ENCODE peak calls at places on chromosome 15, in nine cellular contexts. C, T, R, W, M, A, X, S and V are unnamed samples.

GRCh38 chr15:41798607-41799487 is 24.6 kb downstream of the MAPKBP1 start:
- DNase-seq in C (no peak), T (no peak), R (no peak), W (no peak), M (no peak), A (no peak), X (no peak), S (no peak), V (no peak)

GRCh38 chr15:38610748-38611147 is 46.1 kb upstream of the RASGRP1 start:
- DNase-seq in C (no peak), T (no peak), R (no peak), W (no peak), M (peak), A (no peak), X (no peak), S (no peak), V (no peak)

GRCh38 chr15:100250166-100250800 is 91.5 kb downstream of the ADAMTS17 start:
- DNase-seq in C (no peak), T (no peak), R (no peak), W (no peak), M (no peak), A (no peak), X (no peak), S (no peak), V (peak)

GRCh38 chr15:57297163-57297593 is 79.1 kb upstream of the CGNL1 start:
- DNase-seq in C (no peak), T (peak), R (no peak), W (peak), M (no peak), A (no peak), X (peak), S (no peak), V (no peak)

GRCh38 chr15:84944311-84944710 is 37.3 kb upstream of the PDE8A start:
- DNase-seq in C (no peak), T (no peak), R (no peak), W (no peak), M (no peak), A (no peak), X (no peak), S (no peak), V (no peak)

GRCh38 chr15:100905855-100906254 is 13.3 kb upstream of the LRRK1 start:
- DNase-seq in C (no peak), T (no peak), R (no peak), W (no peak), M (no peak), A (no peak), X (no peak), S (no peak), V (no peak)

GRCh38 chr15:57440799-57441198 is 64.5 kb downstream of the CGNL1 start:
- DNase-seq in C (no peak), T (no peak), R (no peak), W (no peak), M (no peak), A (no peak), X (no peak), S (no peak), V (no peak)

GRCh38 chr15:68103603-68104002 is 49.5 kb downstream of the PIAS1 start:
- DNase-seq in C (no peak), T (no peak), R (no peak), W (no peak), M (no peak), A (no peak), X (no peak), S (no peak), V (no peak)

GRCh38 chr15:31145271-31145911 is 43.9 kb upstream of the TRPM1 start:
- DNase-seq in C (no peak), T (no peak), R (no peak), W (no peak), M (no peak), A (no peak), X (no peak), S (peak), V (no peak)

GRCh38 chr15:92832992-92833438 is 67.1 kb upstream of the CHD2 start:
- DNase-seq in C (no peak), T (peak), R (no peak), W (no peak), M (no peak), A (no peak), X (no peak), S (no peak), V (no peak)

GRCh38 chr15:60381148-60381788 is 16.5 kb downstream of the ANXA2 start:
- DNase-seq in C (no peak), T (no peak), R (no peak), W (no peak), M (no peak), A (no peak), X (no peak), S (no peak), V (no peak)

GRCh38 chr15:63370764-63371163 is 10.9 kb downstream of the CA12 start:
- DNase-seq in C (no peak), T (no peak), R (no peak), W (no peak), M (no peak), A (no peak), X (no peak), S (no peak), V (no peak)

GRCh38 chr15:75985966-75986365 is 26.3 kb downstream of the NRG4 start:
- DNase-seq in C (no peak), T (no peak), R (no peak), W (no peak), M (no peak), A (no peak), X (no peak), S (no peak), V (no peak)

GRCh38 chr15:90270502-90271150 is 5.2 kb downstream of the NGRN start:
- DNase-seq in C (no peak), T (no peak), R (no peak), W (no peak), M (no peak), A (no peak), X (no peak), S (no peak), V (no peak)

GRCh38 chr15:63332367-63333078 is 49.1 kb downstream of the CA12 start:
- DNase-seq in C (no peak), T (no peak), R (no peak), W (no peak), M (no peak), A (no peak), X (no peak), S (no peak), V (no peak)

GRCh38 chr15:90902656-90902995 is 476 bp upstream of the MAN2A2 start:
- DNase-seq in C (no peak), T (no peak), R (no peak), W (no peak), M (no peak), A (no peak), X (no peak), S (no peak), V (no peak)

GRCh38 chr15:85707519-85708338 is 87.0 kb downstream of the KLHL25 start:
- DNase-seq in C (no peak), T (peak), R (no peak), W (no peak), M (no peak), A (no peak), X (no peak), S (no peak), V (no peak)

GRCh38 chr15:75431250-75431649 is 20.2 kb downstream of the SIN3A start:
- DNase-seq in C (no peak), T (no peak), R (no peak), W (no peak), M (no peak), A (no peak), X (no peak), S (no peak), V (no peak)

GRCh38 chr15:100784493-100785180 is 95.0 kb upstream of the ALDH1A3 start:
- DNase-seq in C (no peak), T (no peak), R (no peak), W (no peak), M (no peak), A (no peak), X (no peak), S (no peak), V (peak)

GRCh38 chr15:39623550-39623931 is 42.7 kb downstream of the THBS1 start:
- DNase-seq in C (peak), T (peak), R (no peak), W (no peak), M (peak), A (no peak), X (no peak), S (no peak), V (no peak)

GRCh38 chr15:47194718-47195117 is 522.6 kb upstream of the SEMA6D start:
- DNase-seq in C (no peak), T (peak), R (no peak), W (no peak), M (no peak), A (no peak), X (peak), S (peak), V (no peak)

GRCh38 chr15:75348563-75349350 is 1.9 kb downstream of the NEIL1 start:
- DNase-seq in C (no peak), T (no peak), R (peak), W (no peak), M (no peak), A (no peak), X (no peak), S (peak), V (peak)

GRCh38 chr15:41494922-41495735 is 1.5 kb downstream of the ITPKA start:
- DNase-seq in C (peak), T (peak), R (no peak), W (no peak), M (no peak), A (no peak), X (no peak), S (no peak), V (peak)

GRCh38 chr15:88377509-88377908 is 89.7 kb downstream of the MRPL46 start:
- DNase-seq in C (no peak), T (no peak), R (no peak), W (no peak), M (no peak), A (no peak), X (no peak), S (no peak), V (no peak)

GRCh38 chr15:99621767-99622166 is 56.0 kb downstream of the MEF2A start:
- DNase-seq in C (no peak), T (no peak), R (no peak), W (no peak), M (no peak), A (no peak), X (no peak), S (no peak), V (no peak)

GRCh38 chr15:48385031-48385430 is 53.8 kb downstream of the DUT start:
- DNase-seq in C (no peak), T (no peak), R (no peak), W (no peak), M (no peak), A (no peak), X (no peak), S (no peak), V (no peak)

GRCh38 chr15:61989698-61990097 is 70.5 kb downstream of the VPS13C start:
- DNase-seq in C (no peak), T (no peak), R (no peak), W (no peak), M (no peak), A (no peak), X (no peak), S (no peak), V (no peak)

GRCh38 chr15:28978011-28978378 is 92.2 kb downstream of the APBA2 start:
- DNase-seq in C (no peak), T (no peak), R (no peak), W (no peak), M (no peak), A (no peak), X (no peak), S (no peak), V (peak)

GRCh38 chr15:92638709-92639365 is 16.7 kb downstream of the FAM174B start:
- DNase-seq in C (no peak), T (no peak), R (no peak), W (no peak), M (no peak), A (peak), X (no peak), S (no peak), V (no peak)

GRCh38 chr15:100900895-100901169 is 18.3 kb upstream of the LRRK1 start:
- DNase-seq in C (no peak), T (no peak), R (no peak), W (no peak), M (no peak), A (no peak), X (no peak), S (no peak), V (no peak)

GRCh38 chr15:49063402-49064280 is 17.4 kb upstream of the SECISBP2L start:
- DNase-seq in C (no peak), T (no peak), R (no peak), W (no peak), M (no peak), A (no peak), X (no peak), S (no peak), V (no peak)

GRCh38 chr15:48946088-48946839 is 17.5 kb downstream of the SHC4 start:
- DNase-seq in C (no peak), T (no peak), R (no peak), W (no peak), M (no peak), A (no peak), X (no peak), S (peak), V (no peak)

GRCh38 chr15:89818287-89818686 is 3.6 kb upstream of the ANPEP start:
- DNase-seq in C (no peak), T (no peak), R (no peak), W (no peak), M (no peak), A (no peak), X (no peak), S (no peak), V (no peak)